ENCODE peak calls at places on chromosomes 4 and X, in five cellular contexts. One of them, this sample, is unnamed.

GRCh38 chrX:111431007-111431406 is 19.0 kb upstream of the DCX start:
- DNase-seq in K562: no peak
- DNase-seq in IMR-90: no peak
- DNase-seq in psoas muscle: no peak
- DNase-seq in AG04450: no peak
- DNase-seq in this sample: no peak

GRCh38 chr4:139913398-139913990 is 240.5 kb downstream of the MAML3 start:
- DNase-seq in psoas muscle: no peak
- DNase-seq in AG04450: no peak
- DNase-seq in K562: no peak
- DNase-seq in IMR-90: peak; percentile 51
- DNase-seq in this sample: no peak

GRCh38 chr4:3637326-3638016 is 105.2 kb upstream of the LRPAP1 start:
- DNase-seq in psoas muscle: peak; percentile 55
- DNase-seq in AG04450: no peak
- DNase-seq in IMR-90: no peak
- DNase-seq in K562: no peak
- DNase-seq in this sample: no peak

GRCh38 chr4:112099701-112100289 is 45.5 kb upstream of the FAM241A start:
- DNase-seq in psoas muscle: no peak
- DNase-seq in AG04450: peak; percentile 42
- DNase-seq in IMR-90: peak; percentile 73
- DNase-seq in K562: peak; percentile 35
- DNase-seq in this sample: no peak

GRCh38 chrX:133726211-133726630 is 259.2 kb downstream of the GPC3 start:
- DNase-seq in AG04450: peak; percentile 21
- DNase-seq in IMR-90: peak; percentile 73
- DNase-seq in K562: no peak
- DNase-seq in psoas muscle: no peak
- DNase-seq in this sample: no peak

GRCh38 chrX:31266172-31267076 is 194.6 kb upstream of the FTHL17 start:
- DNase-seq in IMR-90: no peak
- DNase-seq in K562: peak; percentile 63
- DNase-seq in AG04450: no peak
- DNase-seq in psoas muscle: peak; percentile 57
- DNase-seq in this sample: no peak

GRCh38 chr4:15720846-15721245 is 18.0 kb downstream of the BST1 start:
- DNase-seq in K562: no peak
- DNase-seq in IMR-90: no peak
- DNase-seq in psoas muscle: no peak
- DNase-seq in AG04450: no peak
- DNase-seq in this sample: no peak

GRCh38 chr4:169239236-169239905 is 31.4 kb downstream of the SH3RF1 start:
- DNase-seq in AG04450: no peak
- DNase-seq in IMR-90: peak; percentile 47
- DNase-seq in K562: no peak
- DNase-seq in psoas muscle: no peak
- DNase-seq in this sample: no peak

GRCh38 chr4:102387552-102388150 is 42.4 kb upstream of the SLC39A8 start:
- DNase-seq in psoas muscle: no peak
- DNase-seq in AG04450: no peak
- DNase-seq in K562: no peak
- DNase-seq in IMR-90: no peak
- DNase-seq in this sample: no peak

GRCh38 chrX:109966246-109966645 is 36.7 kb upstream of the TMEM164 start:
- DNase-seq in IMR-90: no peak
- DNase-seq in AG04450: no peak
- DNase-seq in psoas muscle: no peak
- DNase-seq in K562: no peak
- DNase-seq in this sample: no peak

GRCh38 chr4:55604996-55605395 is 13.0 kb upstream of the PDCL2 start:
- DNase-seq in psoas muscle: no peak
- DNase-seq in AG04450: no peak
- DNase-seq in K562: no peak
- DNase-seq in IMR-90: no peak
- DNase-seq in this sample: no peak

GRCh38 chrX:48919360-48919821 is 567 bp upstream of the PIM2 start:
- DNase-seq in K562: no peak
- DNase-seq in psoas muscle: no peak
- DNase-seq in IMR-90: no peak
- DNase-seq in AG04450: no peak
- DNase-seq in this sample: no peak

GRCh38 chr4:158823461-158823873 is 54.6 kb downstream of the FNIP2 start:
- DNase-seq in K562: no peak
- DNase-seq in AG04450: no peak
- DNase-seq in IMR-90: peak; percentile 58
- DNase-seq in psoas muscle: peak; percentile 57
- DNase-seq in this sample: no peak

GRCh38 chrX:153763989-153764755 is at the start of gene PLXNB3:
- DNase-seq in IMR-90: peak; percentile 58
- DNase-seq in AG04450: peak; percentile 21
- DNase-seq in K562: peak; percentile 57
- DNase-seq in psoas muscle: peak; percentile 88
- DNase-seq in this sample: peak; percentile 67

GRCh38 chr4:70601422-70602039 is 9.5 kb downstream of the AMBN start:
- DNase-seq in K562: peak; percentile 30
- DNase-seq in IMR-90: peak; percentile 74
- DNase-seq in AG04450: peak; percentile 54
- DNase-seq in psoas muscle: peak; percentile 67
- DNase-seq in this sample: peak; percentile 37

GRCh38 chrX:24398766-24399165 is 38.3 kb downstream of the SUPT20HL1 start:
- DNase-seq in AG04450: no peak
- DNase-seq in K562: no peak
- DNase-seq in IMR-90: no peak
- DNase-seq in psoas muscle: no peak
- DNase-seq in this sample: no peak

GRCh38 chr4:103634236-103634635 is 85.5 kb downstream of the TACR3 start:
- DNase-seq in IMR-90: no peak
- DNase-seq in K562: no peak
- DNase-seq in AG04450: no peak
- DNase-seq in psoas muscle: no peak
- DNase-seq in this sample: no peak

GRCh38 chrX:41857670-41858069 is 65.7 kb downstream of the CASK start:
- DNase-seq in K562: no peak
- DNase-seq in IMR-90: no peak
- DNase-seq in psoas muscle: no peak
- DNase-seq in AG04450: no peak
- DNase-seq in this sample: no peak

GRCh38 chr4:77782102-77782835 is 36.9 kb downstream of the CNOT6L start:
- DNase-seq in AG04450: no peak
- DNase-seq in psoas muscle: no peak
- DNase-seq in IMR-90: no peak
- DNase-seq in K562: no peak
- DNase-seq in this sample: no peak

GRCh38 chrX:2871817-2872216 is 43.1 kb downstream of the GYG2 start:
- DNase-seq in AG04450: no peak
- DNase-seq in IMR-90: no peak
- DNase-seq in K562: no peak
- DNase-seq in psoas muscle: no peak
- DNase-seq in this sample: no peak

GRCh38 chr4:73653695-73654106 is 33.5 kb upstream of the RASSF6 start:
- DNase-seq in psoas muscle: no peak
- DNase-seq in IMR-90: peak; percentile 62
- DNase-seq in K562: peak; percentile 58
- DNase-seq in AG04450: peak; percentile 24
- DNase-seq in this sample: no peak

GRCh38 chr4:110484029-110484428 is 8.1 kb downstream of the ENPEP start:
- DNase-seq in K562: no peak
- DNase-seq in IMR-90: no peak
- DNase-seq in psoas muscle: no peak
- DNase-seq in AG04450: no peak
- DNase-seq in this sample: no peak

DNA sequence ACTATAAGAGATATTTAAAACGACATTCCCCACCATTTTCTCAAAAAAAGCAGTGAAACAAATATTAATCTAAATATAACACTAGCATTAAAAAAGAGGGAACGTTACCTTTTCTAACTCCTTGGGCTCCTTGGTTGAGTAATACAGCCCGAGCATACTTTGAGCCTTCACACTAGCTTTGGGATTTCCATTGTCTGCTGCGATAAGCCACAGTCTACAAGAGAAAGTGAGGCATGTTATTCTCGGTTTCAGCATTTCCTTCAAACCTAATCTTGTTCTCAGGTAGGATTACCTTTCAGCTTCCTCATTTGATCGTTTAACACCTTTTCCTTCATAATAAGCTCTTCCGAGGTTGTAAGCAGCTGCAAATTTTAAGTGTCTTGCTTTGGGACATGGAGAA is 21.7 kb downstream of the LRP2BP start:
- DNase-seq in psoas muscle: no peak
- DNase-seq in K562: no peak
- DNase-seq in IMR-90: no peak
- DNase-seq in AG04450: no peak
- DNase-seq in this sample: no peak
- TF ChIP-seq CTCF in psoas muscle: no peak
- TF ChIP-seq CTCF in K562: no peak
- TF ChIP-seq CTCF in IMR-90: no peak
- TF ChIP-seq CTCF in AG04450: no peak
- TF ChIP-seq CTCF in this sample: no peak

GRCh38 chr4:88297131-88297530 is 12.8 kb upstream of the PPM1K start:
- DNase-seq in K562: no peak
- DNase-seq in AG04450: no peak
- DNase-seq in psoas muscle: no peak
- DNase-seq in IMR-90: no peak
- DNase-seq in this sample: no peak
- TF ChIP-seq CTCF in K562: no peak
- TF ChIP-seq CTCF in AG04450: no peak
- TF ChIP-seq CTCF in psoas muscle: no peak
- TF ChIP-seq CTCF in IMR-90: no peak
- TF ChIP-seq CTCF in this sample: no peak

GRCh38 chr4:147616849-147617172 is 386 bp upstream of the TMEM184C start:
- DNase-seq in IMR-90: no peak
- DNase-seq in AG04450: no peak
- DNase-seq in K562: no peak
- DNase-seq in psoas muscle: no peak
- DNase-seq in this sample: no peak

GRCh38 chr4:147617173-147617840 is at the start of gene TMEM184C:
- DNase-seq in K562: peak; percentile 98
- DNase-seq in IMR-90: peak; percentile 93
- DNase-seq in AG04450: peak; percentile 84
- DNase-seq in psoas muscle: peak; percentile 99
- DNase-seq in this sample: peak; percentile 99

GRCh38 chr4:147625733-147626132 is 8.5 kb downstream of the TMEM184C start:
- DNase-seq in psoas muscle: no peak
- DNase-seq in AG04450: no peak
- DNase-seq in K562: no peak
- DNase-seq in IMR-90: no peak
- DNase-seq in this sample: no peak

GRCh38 chr4:147617841-147618421 is 734 bp downstream of the TMEM184C start:
- DNase-seq in psoas muscle: no peak
- DNase-seq in K562: no peak
- DNase-seq in IMR-90: no peak
- DNase-seq in AG04450: no peak
- DNase-seq in this sample: no peak

GRCh38 chr4:147620315-147620714 is 3.1 kb downstream of the TMEM184C start:
- DNase-seq in K562: no peak
- DNase-seq in IMR-90: no peak
- DNase-seq in psoas muscle: no peak
- DNase-seq in AG04450: no peak
- DNase-seq in this sample: no peak
- TF ChIP-seq CTCF in K562: no peak
- TF ChIP-seq CTCF in IMR-90: no peak
- TF ChIP-seq CTCF in psoas muscle: no peak
- TF ChIP-seq CTCF in AG04450: no peak
- TF ChIP-seq CTCF in this sample: no peak

GRCh38 chrX:68929332-68930150 is 100.7 kb downstream of the EFNB1 start:
- DNase-seq in IMR-90: peak; percentile 85
- DNase-seq in K562: no peak
- DNase-seq in psoas muscle: peak; percentile 69
- DNase-seq in AG04450: peak; percentile 33
- DNase-seq in this sample: no peak

GRCh38 chrX:68931345-68931744 is 102.5 kb downstream of the EFNB1 start:
- DNase-seq in K562: no peak
- DNase-seq in psoas muscle: no peak
- DNase-seq in IMR-90: no peak
- DNase-seq in AG04450: no peak
- DNase-seq in this sample: no peak

GRCh38 chrX:68927178-68927577 is 98.4 kb downstream of the EFNB1 start:
- DNase-seq in IMR-90: no peak
- DNase-seq in K562: no peak
- DNase-seq in psoas muscle: no peak
- DNase-seq in AG04450: no peak
- DNase-seq in this sample: no peak

GRCh38 chrX:68930576-68931317 is 101.9 kb downstream of the EFNB1 start:
- DNase-seq in psoas muscle: no peak
- DNase-seq in K562: no peak
- DNase-seq in IMR-90: no peak
- DNase-seq in AG04450: no peak
- DNase-seq in this sample: no peak

GRCh38 chrX:68928401-68928800 is 99.6 kb downstream of the EFNB1 start:
- DNase-seq in K562: no peak
- DNase-seq in psoas muscle: no peak
- DNase-seq in IMR-90: no peak
- DNase-seq in AG04450: no peak
- DNase-seq in this sample: no peak
- TF ChIP-seq CTCF in K562: no peak
- TF ChIP-seq CTCF in psoas muscle: no peak
- TF ChIP-seq CTCF in IMR-90: no peak
- TF ChIP-seq CTCF in AG04450: no peak
- TF ChIP-seq CTCF in this sample: no peak

DNA sequence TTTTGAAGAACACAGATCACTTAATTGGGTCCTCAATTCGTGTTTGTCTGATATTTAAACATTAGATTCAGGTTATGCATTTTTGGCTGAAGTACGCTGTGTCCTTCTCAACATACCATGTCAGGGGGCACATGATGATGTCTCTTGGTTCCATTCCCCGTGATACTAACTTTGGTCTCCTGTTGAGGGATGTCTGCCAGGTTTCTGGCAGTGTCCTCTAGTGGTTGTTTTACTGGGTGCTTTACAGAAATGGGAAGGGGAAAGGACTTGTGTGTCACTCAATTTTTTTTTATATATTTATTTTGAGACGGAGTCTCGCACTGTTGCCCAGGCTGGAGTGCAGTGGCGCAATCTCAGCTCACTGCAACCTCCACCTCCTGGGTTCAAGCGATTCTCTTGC is 58.2 kb downstream of the WWC2 start:
- DNase-seq in psoas muscle: no peak
- DNase-seq in IMR-90: no peak
- DNase-seq in AG04450: no peak
- DNase-seq in K562: no peak
- DNase-seq in this sample: no peak
- TF ChIP-seq CTCF in psoas muscle: no peak
- TF ChIP-seq CTCF in IMR-90: peak; percentile 7
- TF ChIP-seq CTCF in AG04450: peak; percentile 17
- TF ChIP-seq CTCF in K562: peak; percentile 6
- TF ChIP-seq CTCF in this sample: no peak

DNA sequence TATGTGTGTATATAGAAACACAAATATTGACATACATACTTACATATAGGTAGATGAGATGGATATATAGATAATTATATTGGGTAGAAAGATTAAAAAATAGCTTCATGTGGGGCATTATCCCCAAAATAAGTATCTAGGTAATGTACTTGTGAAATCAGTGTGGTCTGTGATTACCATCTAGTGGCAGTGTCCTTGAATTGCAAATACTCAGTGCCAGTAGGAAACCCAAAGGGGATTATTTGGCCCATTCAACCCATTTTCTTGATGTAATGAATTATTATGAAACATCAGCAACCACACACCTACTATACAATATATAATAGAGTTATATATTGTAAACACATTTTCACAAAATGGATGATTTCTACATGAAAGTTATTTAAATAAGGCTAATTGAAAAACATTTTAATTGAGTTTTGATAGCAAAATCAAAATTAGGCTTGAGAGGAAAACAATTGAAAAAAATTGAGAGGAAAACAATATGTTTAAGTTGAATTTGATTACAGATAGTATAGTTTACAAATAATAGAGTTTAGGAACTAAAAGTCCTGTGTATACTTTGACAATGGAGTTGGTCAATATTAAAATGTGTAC is 389.4 kb downstream of the GALNTL6 start:
- DNase-seq in AG04450: peak; percentile 0
- DNase-seq in psoas muscle: no peak
- DNase-seq in IMR-90: peak; percentile 18
- DNase-seq in K562: peak; percentile 40
- DNase-seq in this sample: no peak
- TF ChIP-seq CTCF in AG04450: peak; percentile 70
- TF ChIP-seq CTCF in psoas muscle: peak; percentile 22
- TF ChIP-seq CTCF in IMR-90: peak; percentile 47
- TF ChIP-seq CTCF in K562: peak; percentile 66
- TF ChIP-seq CTCF in this sample: no peak